ENCODE peak calls at places on chromosomes 5 and 9, in nine cellular contexts. W, F, R, O, C, T, P, X and G are unnamed samples.

GRCh38 chr5:95818181-95819147 is 4.1 kb downstream of the GLRX start:
- DNase-seq in P (no peak), X (no peak), R (no peak), W (no peak), F (no peak), T (no peak), C (no peak), O (no peak), G (no peak)

GRCh38 chr5:169350759-169351240 is 49.9 kb upstream of the SLIT3 start:
- DNase-seq in O (peak; percentile 67), T (no peak), R (peak; percentile 99), P (no peak), W (no peak), X (peak; percentile 70), C (peak; percentile 99), F (peak; percentile 86), G (peak; percentile 97)

GRCh38 chr5:64612349-64612961 is 77.8 kb upstream of the SHISAL2B start:
- DNase-seq in R (peak; percentile 23), T (no peak), F (peak; percentile 70), C (peak; percentile 71), W (peak; percentile 10), O (no peak), X (peak; percentile 85), P (peak; percentile 42), G (peak; percentile 82)

GRCh38 chr5:87924451-87924850 is 344.2 kb downstream of the TMEM161B start:
- DNase-seq in T (no peak), W (no peak), F (no peak), C (peak; percentile 6), O (no peak), X (no peak), R (no peak), P (no peak), G (no peak)

GRCh38 chr5:25339541-25339940 is 694.8 kb upstream of the CDH10 start:
- DNase-seq in R (no peak), T (no peak), C (no peak), X (no peak), P (no peak), O (no peak), F (no peak), W (no peak), G (no peak)

GRCh38 chr5:82259172-82259800 is 18.9 kb downstream of the RPS23 start:
- DNase-seq in W (no peak), F (peak; percentile 42), X (peak; percentile 69), P (no peak), O (no peak), R (peak; percentile 10), T (no peak), C (peak; percentile 40), G (peak; percentile 48)

GRCh38 chr5:123617561-123617960 is 105.6 kb downstream of the CSNK1G3 start:
- DNase-seq in R (no peak), W (no peak), P (no peak), O (no peak), X (no peak), T (no peak), F (no peak), C (no peak), G (no peak)

GRCh38 chr5:149363936-149364335 is 6.1 kb downstream of the PCYOX1L start:
- DNase-seq in C (no peak), X (no peak), F (no peak), R (no peak), O (no peak), P (no peak), T (no peak), W (no peak), G (no peak)

GRCh38 chr9:70683841-70684240 is 269.4 kb upstream of the KLF9 start:
- DNase-seq in T (no peak), O (no peak), R (no peak), C (no peak), P (no peak), W (no peak), X (no peak), F (no peak), G (no peak)

GRCh38 chr5:168266016-168266415 is 25.4 kb upstream of the WWC1 start:
- DNase-seq in W (no peak), T (no peak), C (no peak), R (no peak), O (no peak), P (no peak), X (no peak), F (no peak), G (no peak)

GRCh38 chr5:126659805-126660483 is 59.2 kb downstream of the PHAX start:
- DNase-seq in R (no peak), P (no peak), C (no peak), T (no peak), W (no peak), X (no peak), O (no peak), F (no peak), G (no peak)

GRCh38 chr5:163821142-163821541 is 315.7 kb downstream of the MAT2B start:
- DNase-seq in R (no peak), P (no peak), C (no peak), X (peak; percentile 6), T (no peak), W (no peak), O (no peak), F (peak; percentile 15), G (no peak)

GRCh38 chr9:90884178-90884577 is 82.6 kb downstream of the SYK start:
- DNase-seq in R (no peak), O (no peak), F (no peak), W (no peak), T (no peak), P (no peak), X (no peak), C (no peak), G (no peak)

GRCh38 chr5:73327908-73328455 is 120.6 kb downstream of the FOXD1 start:
- DNase-seq in C (peak; percentile 74), W (no peak), P (no peak), X (no peak), R (peak; percentile 39), O (no peak), F (no peak), T (no peak), G (peak; percentile 69)

GRCh38 chr5:156380846-156381245 is 53.9 kb downstream of the SGCD start:
- DNase-seq in X (peak; percentile 40), C (peak; percentile 29), T (no peak), F (peak; percentile 45), R (peak; percentile 53), O (no peak), W (no peak), P (no peak), G (peak; percentile 62)

GRCh38 chr5:180138976-180139730 is 67.6 kb upstream of the RNF130 start:
- DNase-seq in P (no peak), F (no peak), X (no peak), T (peak; percentile 75), O (no peak), W (no peak), R (no peak), C (no peak), G (no peak)

GRCh38 chr5:173294673-173295320 is 33.4 kb downstream of the STC2 start:
- DNase-seq in C (no peak), O (no peak), R (no peak), P (no peak), F (no peak), W (no peak), X (no peak), T (no peak), G (no peak)

GRCh38 chr9:20593551-20593950 is 28.7 kb downstream of the MLLT3 start:
- DNase-seq in C (peak; percentile 64), X (peak; percentile 66), R (peak; percentile 35), F (peak; percentile 78), P (no peak), T (no peak), O (no peak), W (no peak), G (peak; percentile 76)

GRCh38 chr9:89171693-89172092 is 6.9 kb downstream of the SHC3 start:
- DNase-seq in T (no peak), P (no peak), X (no peak), F (no peak), R (no peak), C (peak; percentile 12), O (no peak), W (no peak), G (no peak)

GRCh38 chr5:174323878-174324281 is 278.4 kb downstream of the NSG2 start:
- DNase-seq in R (no peak), T (peak; percentile 45), O (peak; percentile 87), W (peak; percentile 45), F (peak; percentile 60), X (peak; percentile 59), P (peak; percentile 30), C (peak; percentile 48), G (peak; percentile 65)

GRCh38 chr9:99239341-99240055 is 17.4 kb downstream of the SEC61B start:
- DNase-seq in F (peak; percentile 28), C (no peak), T (no peak), R (no peak), O (no peak), P (no peak), X (peak; percentile 40), W (no peak), G (peak; percentile 85)

GRCh38 chr5:98576275-98576674 is 197.2 kb upstream of the RGMB start:
- DNase-seq in F (no peak), C (no peak), T (no peak), X (no peak), R (no peak), O (no peak), W (no peak), P (no peak), G (no peak)

GRCh38 chr5:74392698-74393431 is 247.7 kb downstream of the ENC1 start:
- DNase-seq in P (no peak), R (no peak), F (peak; percentile 53), T (no peak), X (peak; percentile 43), W (no peak), O (no peak), C (peak; percentile 62), G (peak; percentile 41)

GRCh38 chr9:88458716-88459115 is 70.5 kb downstream of the SPIN1 start:
- DNase-seq in W (no peak), R (no peak), T (no peak), P (no peak), F (peak; percentile 80), X (peak; percentile 86), O (no peak), C (no peak), G (peak; percentile 86)

GRCh38 chr5:4258170-4258569 is 662.5 kb downstream of the IRX1 start:
- DNase-seq in T (no peak), W (no peak), O (no peak), X (no peak), F (no peak), C (no peak), R (no peak), P (no peak), G (no peak)

GRCh38 chr5:95907740-95908706 is 53.6 kb downstream of the ELL2 start:
- DNase-seq in P (no peak), R (no peak), F (no peak), X (no peak), T (no peak), W (no peak), O (no peak), C (no peak), G (no peak)

GRCh38 chr9:81083821-81084512 is 605.4 kb downstream of the TLE1 start:
- DNase-seq in X (peak; percentile 58), W (no peak), C (peak; percentile 47), R (no peak), T (no peak), F (peak; percentile 76), O (peak; percentile 9), P (no peak), G (peak; percentile 85)

GRCh38 chr5:35926389-35927051 is 11.9 kb downstream of the CAPSL start:
- DNase-seq in C (peak; percentile 39), P (peak; percentile 73), X (peak; percentile 68), W (peak; percentile 35), O (peak; percentile 30), R (no peak), F (peak; percentile 34), T (no peak), G (peak; percentile 76)

GRCh38 chr9:21994996-21995651 is 533 bp downstream of the CDKN2B-AS1 start:
- DNase-seq in R (no peak), C (peak; percentile 50), X (peak; percentile 76), F (peak; percentile 77), T (peak; percentile 93), O (no peak), W (no peak), P (peak; percentile 44), G (peak; percentile 86)

GRCh38 chr5:170861855-170862766 is at the start of gene RANBP17:
- DNase-seq in P (peak; percentile 65), O (no peak), W (peak; percentile 37), C (peak; percentile 50), X (peak; percentile 88), F (peak; percentile 84), T (peak; percentile 90), R (no peak), G (peak; percentile 91)

GRCh38 chr5:16787278-16787677 is 148.8 kb downstream of the MYO10 start:
- DNase-seq in F (no peak), P (no peak), C (no peak), T (no peak), X (no peak), O (no peak), W (no peak), R (no peak), G (peak; percentile 78)